ENCODE peak calls at places on chromosomes 6 and 20, in six cellular contexts. One of them, this sample, is unnamed.

GRCh38 chr6:103578115-103578514 is 1281.6 kb downstream of the HACE1 start:
- DNase-seq in foreskin keratinocyte: no peak
- DNase-seq in substantia nigra: no peak
- DNase-seq in Right ventricle myocardium inferior: no peak
- DNase-seq in NCI-H446: no peak
- DNase-seq in T-helper 22 cell: no peak
- DNase-seq in this sample: no peak

GRCh38 chr6:3468585-3468984 is 11.7 kb upstream of the SLC22A23 start:
- DNase-seq in Right ventricle myocardium inferior: no peak
- DNase-seq in foreskin keratinocyte: peak
- DNase-seq in T-helper 22 cell: no peak
- DNase-seq in substantia nigra: no peak
- DNase-seq in NCI-H446: no peak
- DNase-seq in this sample: no peak

GRCh38 chr20:53434662-53435061 is 159.0 kb downstream of the ZNF217 start:
- DNase-seq in Right ventricle myocardium inferior: no peak
- DNase-seq in substantia nigra: no peak
- DNase-seq in T-helper 22 cell: no peak
- DNase-seq in foreskin keratinocyte: peak
- DNase-seq in NCI-H446: peak
- DNase-seq in this sample: no peak

GRCh38 chr6:72552938-72553337 is 68.9 kb upstream of the KCNQ5 start:
- DNase-seq in substantia nigra: no peak
- DNase-seq in Right ventricle myocardium inferior: no peak
- DNase-seq in NCI-H446: no peak
- DNase-seq in T-helper 22 cell: no peak
- DNase-seq in foreskin keratinocyte: peak
- DNase-seq in this sample: no peak

GRCh38 chr20:3082306-3082951 is 2.1 kb downstream of the AVP start:
- DNase-seq in substantia nigra: no peak
- DNase-seq in foreskin keratinocyte: no peak
- DNase-seq in T-helper 22 cell: no peak
- DNase-seq in Right ventricle myocardium inferior: no peak
- DNase-seq in NCI-H446: no peak
- DNase-seq in this sample: peak

GRCh38 chr20:62043131-62043914 is 22.4 kb downstream of the TAF4 start:
- DNase-seq in substantia nigra: no peak
- DNase-seq in Right ventricle myocardium inferior: no peak
- DNase-seq in T-helper 22 cell: no peak
- DNase-seq in foreskin keratinocyte: peak
- DNase-seq in NCI-H446: no peak
- DNase-seq in this sample: no peak

GRCh38 chr6:109762769-109763450 is 71.8 kb downstream of the FIG4 start:
- DNase-seq in foreskin keratinocyte: no peak
- DNase-seq in T-helper 22 cell: no peak
- DNase-seq in substantia nigra: no peak
- DNase-seq in Right ventricle myocardium inferior: no peak
- DNase-seq in NCI-H446: no peak
- DNase-seq in this sample: no peak

GRCh38 chr6:170596426-170596825 is 12.0 kb upstream of the PDCD2 start:
- DNase-seq in Right ventricle myocardium inferior: no peak
- DNase-seq in substantia nigra: no peak
- DNase-seq in foreskin keratinocyte: no peak
- DNase-seq in T-helper 22 cell: no peak
- DNase-seq in NCI-H446: no peak
- DNase-seq in this sample: no peak

GRCh38 chr6:145783796-145784195 is 30.8 kb downstream of the FBXO30 start:
- DNase-seq in T-helper 22 cell: no peak
- DNase-seq in Right ventricle myocardium inferior: no peak
- DNase-seq in NCI-H446: no peak
- DNase-seq in foreskin keratinocyte: no peak
- DNase-seq in substantia nigra: no peak
- DNase-seq in this sample: no peak

GRCh38 chr20:18728165-18728866 is 85.3 kb upstream of the SCP2D1 start:
- DNase-seq in substantia nigra: no peak
- DNase-seq in foreskin keratinocyte: no peak
- DNase-seq in Right ventricle myocardium inferior: no peak
- DNase-seq in T-helper 22 cell: no peak
- DNase-seq in NCI-H446: no peak
- DNase-seq in this sample: no peak

GRCh38 chr6:1972961-1973360 is 272.4 kb downstream of the GMDS start:
- DNase-seq in Right ventricle myocardium inferior: no peak
- DNase-seq in substantia nigra: no peak
- DNase-seq in foreskin keratinocyte: no peak
- DNase-seq in T-helper 22 cell: no peak
- DNase-seq in NCI-H446: no peak
- DNase-seq in this sample: no peak

GRCh38 chr20:63495771-63496403 is 3.0 kb downstream of the EEF1A2 start:
- DNase-seq in foreskin keratinocyte: no peak
- DNase-seq in substantia nigra: no peak
- DNase-seq in T-helper 22 cell: peak
- DNase-seq in Right ventricle myocardium inferior: peak
- DNase-seq in NCI-H446: no peak
- DNase-seq in this sample: peak

GRCh38 chr6:65229768-65230167 is 477.3 kb downstream of the EYS start:
- DNase-seq in NCI-H446: no peak
- DNase-seq in Right ventricle myocardium inferior: no peak
- DNase-seq in T-helper 22 cell: no peak
- DNase-seq in foreskin keratinocyte: no peak
- DNase-seq in substantia nigra: no peak
- DNase-seq in this sample: no peak

GRCh38 chr6:36121752-36122494 is 8.4 kb upstream of the MAPK13 start:
- DNase-seq in foreskin keratinocyte: no peak
- DNase-seq in T-helper 22 cell: no peak
- DNase-seq in NCI-H446: no peak
- DNase-seq in substantia nigra: no peak
- DNase-seq in Right ventricle myocardium inferior: no peak
- DNase-seq in this sample: no peak

GRCh38 chr20:34541264-34541901 is 17.1 kb upstream of the MAP1LC3A start:
- DNase-seq in T-helper 22 cell: no peak
- DNase-seq in substantia nigra: no peak
- DNase-seq in foreskin keratinocyte: no peak
- DNase-seq in NCI-H446: no peak
- DNase-seq in Right ventricle myocardium inferior: no peak
- DNase-seq in this sample: no peak

This sample was measured in nephron progenitor cell.